ENCODE peak calls at places on chromosome 12, in eight cellular contexts. M is anterior cingulate cortex; J is Panc1; U is RPMI7951; V is iris pigment epithelial cell; E is activated naive CD4-positive, alpha-beta T cell; W is body of pancreas; A is B cell. F is an unnamed sample.

GRCh38 chr12:116735951-116736599 is 1.8 kb downstream of the SPRING1 start:
- DNase-seq in M (no peak), J (no peak), U (no peak), V (no peak), E (no peak), W (peak; percentile 37), A (no peak), F (no peak)

GRCh38 chr12:49550853-49551252 is 12.0 kb downstream of the KCNH3 start:
- DNase-seq in M (no peak), J (no peak), U (no peak), V (no peak), E (no peak), W (no peak), A (no peak), F (no peak)

GRCh38 chr12:53014709-53015108 is 8.5 kb downstream of the EIF4B start:
- DNase-seq in M (no peak), J (no peak), U (no peak), V (no peak), E (no peak), W (no peak), A (no peak), F (no peak)

GRCh38 chr12:79690606-79691298 is at the start of gene PAWR:
- DNase-seq in M (peak; percentile 23), J (no peak), U (peak; percentile 69), V (peak; percentile 66), E (no peak), W (peak; percentile 84), A (peak; percentile 82), F (peak; percentile 74)

GRCh38 chr12:114834621-114835020 is 150.6 kb upstream of the TBX3 start:
- DNase-seq in M (no peak), J (no peak), U (peak; percentile 71), V (peak; percentile 63), E (no peak), W (no peak), A (no peak), F (peak; percentile 54)

GRCh38 chr12:47828967-47829482 is 9.3 kb upstream of the HDAC7 start:
- DNase-seq in M (no peak), J (no peak), U (peak; percentile 86), V (peak; percentile 70), E (no peak), W (peak; percentile 54), A (no peak), F (peak; percentile 82)

GRCh38 chr12:13087766-13088165 is 15.7 kb downstream of the GSG1 start:
- DNase-seq in M (no peak), J (no peak), U (no peak), V (no peak), E (no peak), W (no peak), A (no peak), F (no peak)

GRCh38 chr12:52358575-52359350 is 8.5 kb downstream of the KRT85 start:
- DNase-seq in M (no peak), J (no peak), U (no peak), V (no peak), E (no peak), W (no peak), A (peak; percentile 42), F (no peak)

GRCh38 chr12:49304161-49304560 is 9.2 kb downstream of the PRPH start:
- DNase-seq in M (no peak), J (no peak), U (peak; percentile 24), V (peak; percentile 34), E (no peak), W (no peak), A (no peak), F (peak; percentile 64)

GRCh38 chr12:52370906-52371608 is 3.8 kb upstream of the KRT85 start:
- DNase-seq in M (peak; percentile 52), J (no peak), U (peak; percentile 42), V (peak; percentile 28), E (no peak), W (no peak), A (no peak), F (peak; percentile 87)

GRCh38 chr12:65881965-65882413 is 57.7 kb downstream of the HMGA2 start:
- DNase-seq in M (peak; percentile 45), J (no peak), U (no peak), V (peak; percentile 70), E (no peak), W (peak; percentile 58), A (peak; percentile 15), F (no peak)

GRCh38 chr12:7756993-7757392 is 8.0 kb upstream of the NANOGNB start:
- DNase-seq in M (no peak), J (no peak), U (no peak), V (no peak), E (no peak), W (no peak), A (no peak), F (no peak)

GRCh38 chr12:124390442-124391116 is 95.7 kb downstream of the RFLNA start:
- DNase-seq in M (no peak), J (no peak), U (peak; percentile 82), V (peak; percentile 83), E (no peak), W (no peak), A (peak; percentile 51), F (peak; percentile 85)

GRCh38 chr12:47789141-47789540 is 16.1 kb downstream of the SLC48A1 start:
- DNase-seq in M (no peak), J (no peak), U (no peak), V (no peak), E (no peak), W (no peak), A (no peak), F (no peak)

GRCh38 chr12:2624543-2625266 is 170.1 kb upstream of the FKBP4 start:
- DNase-seq in M (no peak), J (no peak), U (peak; percentile 74), V (peak; percentile 55), E (no peak), W (no peak), A (no peak), F (peak; percentile 29)

GRCh38 chr12:108119126-108119973 is 9.7 kb upstream of the WSCD2 start:
- DNase-seq in M (no peak), J (no peak), U (peak; percentile 6), V (no peak), E (no peak), W (no peak), A (peak; percentile 51), F (no peak)

GRCh38 chr12:94592080-94592479 is 58.3 kb downstream of the TMCC3 start:
- DNase-seq in M (no peak), J (no peak), U (no peak), V (no peak), E (no peak), W (no peak), A (no peak), F (no peak)

GRCh38 chr12:56628671-56629458 is 1.3 kb downstream of the BAZ2A start:
- DNase-seq in M (peak; percentile 41), J (no peak), U (peak; percentile 82), V (peak; percentile 77), E (no peak), W (peak; percentile 64), A (peak; percentile 72), F (peak; percentile 73)

GRCh38 chr12:19962192-19962591 is 406.1 kb upstream of the PDE3A start:
- DNase-seq in M (no peak), J (no peak), U (no peak), V (no peak), E (no peak), W (no peak), A (no peak), F (no peak)

GRCh38 chr12:30197392-30198047 is 413.8 kb upstream of the TMTC1 start:
- DNase-seq in M (no peak), J (no peak), U (peak; percentile 56), V (peak; percentile 50), E (no peak), W (no peak), A (no peak), F (no peak)

GRCh38 chr12:129073157-129073915 is 220.1 kb downstream of the GLT1D1 start:
- DNase-seq in M (no peak), J (no peak), U (peak; percentile 4), V (no peak), E (no peak), W (no peak), A (no peak), F (no peak)

GRCh38 chr12:76020281-76020680 is 11.3 kb downstream of the PHLDA1 start:
- DNase-seq in M (no peak), J (no peak), U (peak; percentile 96), V (peak; percentile 70), E (no peak), W (no peak), A (no peak), F (no peak)

GRCh38 chr12:111154180-111154579 is 214.7 kb downstream of the PHETA1 start:
- DNase-seq in M (no peak), J (no peak), U (no peak), V (no peak), E (no peak), W (no peak), A (no peak), F (no peak)

GRCh38 chr12:75814856-75815754 is 216.5 kb downstream of the PHLDA1 start:
- DNase-seq in M (no peak), J (no peak), U (peak; percentile 95), V (peak; percentile 97), E (no peak), W (no peak), A (peak; percentile 26), F (peak; percentile 84)

GRCh38 chr12:65826513-65827171 is 2.4 kb downstream of the HMGA2 start:
- DNase-seq in M (no peak), J (peak; percentile 63), U (peak; percentile 71), V (peak; percentile 45), E (no peak), W (no peak), A (no peak), F (peak; percentile 49)

GRCh38 chr12:42372154-42372791 is 46.3 kb downstream of the PPHLN1 start:
- DNase-seq in M (no peak), J (peak; percentile 47), U (peak; percentile 40), V (peak; percentile 42), E (no peak), W (no peak), A (peak; percentile 72), F (peak; percentile 40)

GRCh38 chr12:53999596-54000104 is 311 bp upstream of the HOXC9 start:
- DNase-seq in M (no peak), J (no peak), U (peak; percentile 82), V (peak; percentile 59), E (no peak), W (no peak), A (no peak), F (peak; percentile 86)

GRCh38 chr12:1553546-1553945 is 40.8 kb downstream of the FBXL14 start:
- DNase-seq in M (no peak), J (no peak), U (no peak), V (no peak), E (no peak), W (no peak), A (no peak), F (no peak)

GRCh38 chr12:40054554-40055226 is 51.2 kb downstream of the SLC2A13 start:
- DNase-seq in M (no peak), J (no peak), U (no peak), V (peak; percentile 92), E (no peak), W (no peak), A (no peak), F (peak; percentile 53)

GRCh38 chr12:50110762-50111416 is 1.1 kb upstream of the COX14 start:
- DNase-seq in M (no peak), J (no peak), U (peak; percentile 46), V (peak; percentile 25), E (no peak), W (peak; percentile 45), A (peak; percentile 61), F (peak; percentile 34)

GRCh38 chr12:3885179-3886094 is 12.2 kb upstream of the PARP11 start:
- DNase-seq in M (no peak), J (peak; percentile 20), U (peak; percentile 58), V (peak; percentile 73), E (no peak), W (peak; percentile 18), A (peak; percentile 70), F (peak; percentile 22)

GRCh38 chr12:71430756-71431155 is 8.8 kb upstream of the LGR5 start:
- DNase-seq in M (no peak), J (no peak), U (no peak), V (no peak), E (no peak), W (no peak), A (no peak), F (peak; percentile 8)

F was measured in AG08396.